ENCODE peak calls at places on chromosomes 13 and 19, in nine cellular contexts. Q, B, H, C, X, V, R, P and U are unnamed samples.

GRCh38 chr19:38619361-38620174 is 580 bp downstream of the EIF3K start:
- ATAC-seq in V (peak; percentile 1), Q (no peak), X (peak; percentile 4), C (no peak), B (no peak), R (peak; percentile 20), H (no peak), P (no peak), U (no peak)

GRCh38 chr19:48874309-48875135 is 2.3 kb downstream of the PPP1R15A start:
- ATAC-seq in V (no peak), C (no peak), P (peak; percentile 1), Q (peak; percentile 28), H (no peak), X (peak; percentile 4), B (peak; percentile 1), R (peak; percentile 2), U (no peak)

GRCh38 chr13:45749026-45749759 is 47.1 kb downstream of the CBY2 start:
- ATAC-seq in P (no peak), X (no peak), H (no peak), R (no peak), V (no peak), B (no peak), C (no peak), Q (no peak), U (no peak)

GRCh38 chr19:36128392-36128736 is 11.5 kb upstream of the CAPNS1 start:
- ATAC-seq in B (peak; percentile 15), H (no peak), X (no peak), V (peak; percentile 11), C (peak; percentile 42), P (peak; percentile 30), R (peak; percentile 4), Q (peak; percentile 36), U (peak; percentile 1)

GRCh38 chr13:33369073-33369472 is 83.5 kb upstream of the STARD13 start:
- ATAC-seq in B (no peak), C (no peak), R (no peak), H (no peak), V (no peak), X (no peak), Q (no peak), P (no peak), U (no peak)

GRCh38 chr13:42011601-42012401 is 36.6 kb upstream of the DGKH start:
- ATAC-seq in R (no peak), P (no peak), X (peak; percentile 31), Q (no peak), V (no peak), B (peak; percentile 47), C (peak; percentile 92), H (no peak), U (peak; percentile 10)

GRCh38 chr19:38655148-38655824 is 7.8 kb downstream of the ACTN4 start:
- ATAC-seq in B (no peak), X (no peak), C (no peak), P (no peak), R (no peak), Q (no peak), V (no peak), H (peak; percentile 31), U (no peak)

GRCh38 chr13:98729526-98730057 is 22.9 kb downstream of the SLC15A1 start:
- ATAC-seq in C (no peak), R (no peak), H (no peak), Q (no peak), V (no peak), P (no peak), X (no peak), B (no peak), U (no peak)

GRCh38 chr19:709965-710714 is 1.4 kb downstream of the PALM start:
- ATAC-seq in V (peak; percentile 71), H (no peak), X (no peak), Q (no peak), R (peak; percentile 70), C (no peak), P (peak; percentile 31), B (peak; percentile 22), U (peak; percentile 45)

GRCh38 chr19:14375055-14375581 is 6.1 kb upstream of the ADGRE5 start:
- ATAC-seq in Q (no peak), B (peak; percentile 71), R (peak; percentile 48), V (peak; percentile 67), X (no peak), H (peak; percentile 78), P (peak; percentile 87), C (no peak), U (peak; percentile 65)

GRCh38 chr19:46350758-46351159 is 3.9 kb downstream of the PPP5C start:
- ATAC-seq in X (no peak), H (no peak), R (no peak), V (peak; percentile 52), Q (no peak), C (no peak), B (no peak), P (no peak), U (no peak)

GRCh38 chr19:38793186-38793585 is 4.2 kb downstream of the LGALS7B start:
- ATAC-seq in H (no peak), R (no peak), X (peak; percentile 42), Q (no peak), C (no peak), P (no peak), V (no peak), B (no peak), U (no peak)

GRCh38 chr13:32036131-32036695 is 4.6 kb downstream of the FRY start:
- ATAC-seq in B (peak; percentile 51), P (peak; percentile 42), V (peak; percentile 39), Q (no peak), C (peak; percentile 21), H (no peak), X (no peak), R (no peak), U (no peak)

GRCh38 chr13:42760949-42761348 is 20.4 kb upstream of the FAM216B start:
- ATAC-seq in Q (no peak), V (peak; percentile 53), H (no peak), R (no peak), C (no peak), P (no peak), X (no peak), B (peak; percentile 50), U (no peak)

DNA sequence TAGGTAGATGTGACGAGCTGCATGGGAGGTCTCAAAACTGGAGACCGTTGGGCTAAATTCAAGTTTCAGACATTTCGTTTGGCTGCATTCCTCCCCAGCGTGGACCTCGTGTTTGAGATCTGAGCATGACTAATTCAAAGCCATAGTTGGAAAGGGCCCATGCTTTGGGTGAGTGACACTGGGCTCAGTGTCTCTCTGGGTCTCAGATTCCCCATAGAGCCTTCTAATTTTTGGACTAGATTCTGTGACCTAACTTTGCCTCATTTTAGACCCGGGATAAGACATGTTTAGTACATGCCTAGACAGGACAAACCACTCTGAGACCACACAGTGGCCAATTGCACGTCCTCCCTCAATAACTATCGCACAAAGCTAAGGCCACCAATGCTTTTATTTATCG is 16.6 kb downstream of the CKM start:
- ATAC-seq in H (no peak), X (no peak), Q (no peak), R (peak; percentile 59), V (no peak), P (no peak), C (peak; percentile 15), B (no peak), U (no peak)
- H3K27ac ChIP-seq in H (no peak overlapping the region), X (no peak overlapping the region), Q (no peak overlapping the region), R (peak overlapping the region; percentile 72), V (no peak overlapping the region), P (no peak overlapping the region), C (no peak overlapping the region), B (no peak overlapping the region), U (no peak overlapping the region)

DNA sequence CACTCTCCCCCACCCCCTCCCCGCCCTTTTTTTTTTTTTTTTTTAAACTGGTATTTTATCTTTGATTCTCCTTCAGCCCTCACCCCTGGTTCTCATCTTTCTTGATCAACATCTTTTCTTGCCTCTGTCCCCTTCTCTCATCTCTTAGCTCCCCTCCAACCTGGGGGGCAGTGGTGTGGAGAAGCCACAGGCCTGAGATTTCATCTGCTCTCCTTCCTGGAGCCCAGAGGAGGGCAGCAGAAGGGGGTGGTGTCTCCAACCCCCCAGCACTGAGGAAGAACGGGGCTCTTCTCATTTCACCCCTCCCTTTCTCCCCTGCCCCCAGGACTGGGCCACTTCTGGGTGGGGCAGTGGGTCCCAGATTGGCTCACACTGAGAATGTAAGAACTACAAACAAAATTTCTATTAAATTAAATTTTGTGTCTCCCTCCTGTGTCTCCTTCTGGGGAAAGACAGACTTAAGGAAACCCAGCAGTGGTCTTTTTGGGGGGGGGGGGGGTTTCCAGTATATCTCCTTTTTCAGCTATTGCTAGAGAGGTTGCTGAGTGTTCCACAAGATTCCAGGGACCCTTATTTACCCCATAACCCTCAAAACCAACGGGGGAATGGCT is 1.5 kb upstream of the RAD23A start:
- ATAC-seq in P (no peak), Q (no peak), X (no peak), B (no peak), C (no peak), V (no peak), H (no peak), R (no peak), U (no peak)
- H3K27ac ChIP-seq in P (peak overlapping the region; percentile 93), Q (no peak overlapping the region), X (no peak overlapping the region), B (no peak overlapping the region), C (peak overlapping the region; percentile 91), V (no peak overlapping the region), H (peak overlapping the region; percentile 67), R (peak overlapping the region; percentile 98), U (no peak overlapping the region)

GRCh38 chr13:30924726-30925125 is 7.7 kb upstream of the TEX26 start:
- ATAC-seq in V (no peak), B (no peak), C (no peak), Q (no peak), P (no peak), H (no peak), X (no peak), R (no peak), U (no peak)
- H3K27ac ChIP-seq in V (no peak overlapping the region), B (no peak overlapping the region), C (no peak overlapping the region), Q (no peak overlapping the region), P (no peak overlapping the region), H (no peak overlapping the region), X (no peak overlapping the region), R (no peak overlapping the region), U (no peak overlapping the region)

GRCh38 chr19:42409477-42409876 is 17.7 kb downstream of the LIPE start:
- ATAC-seq in V (peak; percentile 66), B (no peak), X (no peak), Q (no peak), P (no peak), H (no peak), C (no peak), R (peak; percentile 42), U (peak; percentile 52)
- H3K27ac ChIP-seq in V (peak overlapping the region; percentile 59), B (no peak overlapping the region), X (no peak overlapping the region), Q (no peak overlapping the region), P (no peak overlapping the region), H (no peak overlapping the region), C (no peak overlapping the region), R (no peak overlapping the region), U (no peak overlapping the region)